ENCODE peak calls at places on chromosome 9, in nine cellular contexts. B, J, V, S, A, R, K, D and T are unnamed samples.

GRCh38 chr9:21078702-21079101 is 960 bp upstream of the IFNB1 start:
- DNase-seq in B (no peak), J (no peak), V (no peak), S (no peak), A (no peak), R (no peak), K (no peak), D (no peak), T (no peak)

GRCh38 chr9:33686942-33687341 is 108.4 kb upstream of the PRSS3 start:
- DNase-seq in B (no peak), J (no peak), V (no peak), S (no peak), A (no peak), R (no peak), K (no peak), D (no peak), T (no peak)

GRCh38 chr9:20788526-20789421 is 104.7 kb downstream of the FOCAD start:
- DNase-seq in B (no peak), J (peak), V (no peak), S (no peak), A (no peak), R (no peak), K (no peak), D (no peak), T (no peak)

GRCh38 chr9:112820886-112821285 is 69.8 kb downstream of the SLC46A2 start:
- DNase-seq in B (peak), J (peak), V (no peak), S (no peak), A (no peak), R (no peak), K (no peak), D (no peak), T (no peak)

GRCh38 chr9:12091865-12092527 is 601.2 kb upstream of the TYRP1 start:
- DNase-seq in B (no peak), J (no peak), V (no peak), S (no peak), A (no peak), R (no peak), K (no peak), D (peak), T (no peak)

GRCh38 chr9:4680750-4681149 is 1.4 kb downstream of the CDC37L1 start:
- DNase-seq in B (no peak), J (peak), V (no peak), S (no peak), A (no peak), R (no peak), K (no peak), D (no peak), T (no peak)

GRCh38 chr9:116333254-116333653 is 179.7 kb downstream of the PAPPA start:
- DNase-seq in B (no peak), J (no peak), V (no peak), S (no peak), A (no peak), R (no peak), K (no peak), D (no peak), T (no peak)

GRCh38 chr9:88400021-88400420 is 11.8 kb downstream of the SPIN1 start:
- DNase-seq in B (peak), J (peak), V (no peak), S (no peak), A (no peak), R (no peak), K (no peak), D (no peak), T (no peak)

GRCh38 chr9:120928720-120929389 is 2.3 kb upstream of the TRAF1 start:
- DNase-seq in B (no peak), J (peak), V (peak), S (peak), A (no peak), R (peak), K (peak), D (peak), T (peak)
- TF ChIP-seq CTCF in B (peak), J (peak), V (no peak), S (no peak), A (no peak), R (no peak), K (no peak), D (peak), T (no peak)

GRCh38 chr9:14346301-14346721 is 32.4 kb upstream of the NFIB start:
- DNase-seq in B (no peak), J (no peak), V (no peak), S (no peak), A (no peak), R (peak), K (peak), D (no peak), T (no peak)

GRCh38 chr9:14348241-14349140 is 34.5 kb upstream of the NFIB start:
- DNase-seq in B (no peak), J (no peak), V (no peak), S (peak), A (no peak), R (no peak), K (no peak), D (no peak), T (no peak)

GRCh38 chr9:14346826-14347407 is 33.0 kb upstream of the NFIB start:
- DNase-seq in B (no peak), J (no peak), V (no peak), S (no peak), A (no peak), R (peak), K (peak), D (no peak), T (no peak)

GRCh38 chr9:14349141-14349817 is 35.3 kb upstream of the NFIB start:
- DNase-seq in B (no peak), J (peak), V (no peak), S (peak), A (no peak), R (no peak), K (no peak), D (no peak), T (no peak)

DNA sequence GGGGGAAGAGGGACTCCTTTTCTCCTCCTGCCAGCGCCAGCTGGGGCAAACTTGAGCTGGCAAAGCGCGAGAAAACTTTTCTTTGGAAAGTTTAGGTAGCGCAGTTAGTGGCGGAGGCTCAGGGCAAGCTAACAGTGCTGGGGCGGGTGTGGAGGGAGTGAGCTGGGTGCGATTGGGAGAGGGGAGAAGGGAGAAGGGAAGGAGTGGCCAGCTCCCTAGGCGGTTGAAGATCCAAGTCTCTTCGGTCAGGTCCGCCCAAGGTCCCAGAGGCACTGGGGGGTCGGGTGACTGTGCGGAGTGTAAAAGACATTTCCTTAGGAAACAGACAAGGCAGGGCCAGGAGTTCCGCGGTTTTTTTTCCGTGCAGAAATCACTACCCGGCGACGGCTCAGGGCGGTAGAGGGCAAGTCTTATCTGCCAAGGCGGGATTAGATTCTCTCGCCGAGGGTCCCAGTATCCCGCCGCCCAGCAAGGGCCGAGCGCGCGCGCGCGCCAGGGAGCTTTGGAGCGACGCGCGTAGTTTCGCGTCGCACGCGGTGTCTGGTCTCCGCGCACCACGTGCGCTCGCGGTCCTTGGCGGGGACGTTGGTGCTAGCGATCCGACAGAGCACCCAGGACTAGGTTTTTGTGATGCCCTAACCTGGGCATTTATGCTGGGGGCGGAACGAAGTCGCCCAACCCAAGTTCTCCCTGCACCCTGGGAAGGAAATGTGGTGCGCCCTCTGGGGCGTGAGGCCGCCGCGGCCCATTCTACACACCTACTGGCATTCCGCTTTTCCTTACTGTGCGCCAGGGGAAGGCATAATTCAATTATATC is 33.7 kb upstream of the NFIB start:
- DNase-seq in B (no peak), J (peak), V (no peak), S (no peak), A (no peak), R (peak), K (peak), D (no peak), T (peak)
- TF ChIP-seq CTCF in B (no peak), J (peak), V (no peak), S (no peak), A (no peak), R (no peak), K (no peak), D (no peak), T (no peak)

DNA sequence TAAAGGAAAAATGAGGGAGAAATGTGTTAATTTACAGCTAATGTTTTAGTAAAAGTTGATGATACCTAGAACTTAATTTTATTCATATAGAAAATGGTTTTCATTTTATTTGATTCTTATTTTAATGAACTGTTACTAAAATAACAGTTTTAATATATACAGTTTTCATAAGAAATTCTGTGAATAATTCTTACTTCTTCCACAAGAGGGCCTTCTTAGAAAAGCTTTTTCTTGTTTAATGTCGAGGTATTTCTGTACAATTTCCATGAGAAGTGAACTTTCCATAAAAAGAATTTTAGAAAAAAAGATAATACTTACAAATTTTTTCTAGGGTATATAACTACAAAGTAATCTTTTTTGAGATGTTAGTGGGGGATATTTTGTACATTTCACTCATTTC is 73.9 kb downstream of the KLF9 start:
- DNase-seq in B (no peak), J (peak), V (no peak), S (no peak), A (no peak), R (no peak), K (no peak), D (no peak), T (no peak)
- TF ChIP-seq CTCF in B (peak), J (peak), V (peak), S (peak), A (peak), R (no peak), K (peak), D (peak), T (no peak)

DNA sequence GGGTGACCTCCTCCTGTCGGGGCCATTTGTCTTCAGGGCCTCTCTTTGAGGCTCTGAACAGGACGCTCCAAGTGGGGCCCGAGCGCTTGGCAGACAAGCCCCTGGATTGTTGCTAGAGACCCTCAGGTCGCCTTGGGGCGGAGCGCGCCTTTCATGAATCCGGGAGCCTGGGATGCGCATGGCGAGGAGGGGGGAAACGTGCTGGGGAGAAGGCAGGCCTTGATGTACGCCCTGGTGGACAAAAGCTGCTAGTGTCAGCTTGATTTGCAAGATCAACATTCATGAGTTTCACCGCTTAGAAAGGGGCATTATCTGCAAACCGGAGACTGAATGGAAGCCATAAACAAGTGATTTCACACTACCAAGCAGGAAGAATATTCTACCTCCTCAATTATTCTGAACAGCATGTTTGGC is 226.3 kb downstream of the SMARCA2 start:
- DNase-seq in B (peak), J (peak), V (no peak), S (peak), A (no peak), R (peak), K (no peak), D (peak), T (no peak)
- TF ChIP-seq CTCF in B (peak), J (peak), V (peak), S (peak), A (no peak), R (peak), K (no peak), D (no peak), T (no peak)

GRCh38 chr9:94478755-94479730 is 75.8 kb upstream of the PCAT7 start:
- DNase-seq in B (no peak), J (no peak), V (no peak), S (no peak), A (no peak), R (no peak), K (no peak), D (no peak), T (no peak)

GRCh38 chr9:94479757-94480156 is 75.1 kb upstream of the PCAT7 start:
- DNase-seq in B (no peak), J (no peak), V (no peak), S (no peak), A (no peak), R (no peak), K (no peak), D (no peak), T (no peak)

GRCh38 chr9:94482110-94482509 is 72.8 kb upstream of the PCAT7 start:
- DNase-seq in B (no peak), J (no peak), V (no peak), S (no peak), A (no peak), R (no peak), K (no peak), D (no peak), T (no peak)

DNA sequence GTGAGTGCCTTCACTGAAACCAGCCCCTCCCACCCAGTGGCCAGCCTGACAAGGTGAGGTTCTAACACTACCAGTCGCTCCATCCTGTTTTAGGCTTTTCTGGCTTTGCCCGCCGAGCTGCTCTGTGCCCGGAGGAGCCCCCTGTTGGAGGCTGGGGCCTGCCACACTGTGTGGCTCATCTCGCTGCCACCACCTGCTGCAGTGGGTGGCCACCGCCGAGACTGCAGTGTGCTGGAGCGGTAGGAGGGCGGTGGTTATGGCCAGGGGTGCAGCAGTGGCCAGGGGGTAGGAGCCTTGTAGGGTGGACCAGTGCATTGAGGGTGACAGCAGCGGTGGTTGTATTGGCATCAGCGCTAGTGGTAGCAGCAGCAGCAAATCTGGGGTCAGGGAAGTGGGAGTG is 74.7 kb upstream of the PCAT7 start:
- DNase-seq in B (no peak), J (no peak), V (no peak), S (no peak), A (no peak), R (no peak), K (no peak), D (no peak), T (no peak)
- TF ChIP-seq CTCF in B (no peak), J (no peak), V (no peak), S (no peak), A (no peak), R (no peak), K (no peak), D (no peak), T (no peak)

GRCh38 chr9:70419546-70420266 is 5.2 kb upstream of the KLF9 start:
- DNase-seq in B (peak), J (peak), V (peak), S (peak), A (peak), R (peak), K (peak), D (peak), T (peak)
- TF ChIP-seq CTCF in B (peak), J (no peak), V (no peak), S (peak), A (no peak), R (no peak), K (no peak), D (no peak), T (no peak)